ENCODE peak calls at places on chromosomes 12 and 14, in four cellular contexts. E is neural progenitor cell, T is mesenchymal stem cell, Z is heart left ventricle. Y is an unnamed sample.

GRCh38 chr12:93502802-93503623 is 35.7 kb downstream of the MRPL42 start:
- DNase-seq in E (peak), T (peak), Z (peak), Y (no peak)

GRCh38 chr12:15584366-15585041 is 204.7 kb downstream of the EPS8 start:
- DNase-seq in E (peak), T (peak), Z (no peak), Y (no peak)

GRCh38 chr12:9674226-9674590 is 4.7 kb downstream of the CLEC2D start:
- DNase-seq in E (no peak), T (no peak), Z (no peak), Y (no peak)

GRCh38 chr14:92421756-92422155 is 91.8 kb upstream of the RIN3 start:
- DNase-seq in E (no peak), T (no peak), Z (no peak), Y (no peak)

GRCh38 chr12:57765003-57765697 is 1.7 kb downstream of the CYP27B1 start:
- DNase-seq in E (peak), T (peak), Z (no peak), Y (peak)

GRCh38 chr14:78764645-78765044 is 594.5 kb downstream of the NRXN3 start:
- DNase-seq in E (peak), T (no peak), Z (no peak), Y (no peak)

GRCh38 chr14:61281186-61281676 is at the start of gene TMEM30B:
- DNase-seq in E (no peak), T (no peak), Z (no peak), Y (no peak)

GRCh38 chr12:60106207-60106606 is 510.4 kb downstream of the SLC16A7 start:
- DNase-seq in E (no peak), T (peak), Z (no peak), Y (no peak)

GRCh38 chr12:124904306-124905098 is 9.9 kb downstream of the UBC start:
- DNase-seq in E (peak), T (peak), Z (peak), Y (peak)

GRCh38 chr12:109726511-109727038 is 12.9 kb downstream of the FAM222A start:
- DNase-seq in E (no peak), T (no peak), Z (no peak), Y (no peak)

GRCh38 chr12:114504311-114504710 is 98.4 kb upstream of the TBX5 start:
- DNase-seq in E (no peak), T (no peak), Z (no peak), Y (no peak)

GRCh38 chr12:94244165-94245133 is 96.1 kb downstream of the PLXNC1 start:
- DNase-seq in E (no peak), T (no peak), Z (no peak), Y (no peak)

GRCh38 chr12:19885987-19886804 is 446.9 kb downstream of the AEBP2 start:
- DNase-seq in E (no peak), T (peak), Z (no peak), Y (no peak)

GRCh38 chr12:132355742-132356681 is 26.6 kb upstream of the GALNT9 start:
- DNase-seq in E (no peak), T (no peak), Z (no peak), Y (peak)

GRCh38 chr12:63991036-63991547 is 146.6 kb downstream of the SRGAP1 start:
- DNase-seq in E (no peak), T (no peak), Z (no peak), Y (no peak)

GRCh38 chr14:104967414-104968152 is 10.6 kb downstream of the AHNAK2 start:
- DNase-seq in E (peak), T (peak), Z (peak), Y (peak)

GRCh38 chr12:57627504-57628279 is 5.3 kb downstream of the B4GALNT1 start:
- DNase-seq in E (peak), T (no peak), Z (no peak), Y (peak)

GRCh38 chr12:69069479-69069878 is 136.5 kb upstream of the CPM start:
- DNase-seq in E (no peak), T (no peak), Z (no peak), Y (no peak)

GRCh38 chr12:46368684-46369083 is 3.9 kb downstream of the SLC38A2 start:
- DNase-seq in E (no peak), T (no peak), Z (no peak), Y (no peak)

GRCh38 chr12:46369095-46369473 is 3.5 kb downstream of the SLC38A2 start:
- DNase-seq in E (peak), T (no peak), Z (no peak), Y (no peak)

GRCh38 chr12:46366771-46367170 is 5.8 kb downstream of the SLC38A2 start:
- DNase-seq in E (no peak), T (no peak), Z (no peak), Y (no peak)

GRCh38 chr12:46367351-46368029 is 5.1 kb downstream of the SLC38A2 start:
- DNase-seq in E (no peak), T (no peak), Z (no peak), Y (no peak)

DNA sequence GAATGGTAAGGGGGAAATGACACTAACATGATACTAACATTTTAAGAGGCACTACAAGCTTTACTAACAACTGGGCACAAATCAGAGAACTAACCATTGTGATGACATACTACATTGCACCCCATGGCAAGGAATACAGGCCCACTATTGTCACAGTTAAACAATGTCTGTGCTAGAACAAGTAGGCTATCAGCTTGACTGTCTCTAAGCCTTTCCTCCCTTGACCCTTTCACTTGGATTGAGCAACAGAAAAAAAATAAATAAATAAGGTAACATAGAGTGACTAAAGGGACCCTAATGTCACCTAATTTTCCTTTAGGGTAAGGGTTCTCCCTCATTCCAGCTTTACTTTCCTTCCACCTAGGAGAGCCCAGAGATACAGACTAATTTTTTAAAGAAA is 4.4 kb downstream of the SLC38A2 start:
- DNase-seq in E (no peak), T (no peak), Z (no peak), Y (no peak)
- H3K4me3 ChIP-seq in E (peak), T (no peak), Z (no peak), Y (peak)

DNA sequence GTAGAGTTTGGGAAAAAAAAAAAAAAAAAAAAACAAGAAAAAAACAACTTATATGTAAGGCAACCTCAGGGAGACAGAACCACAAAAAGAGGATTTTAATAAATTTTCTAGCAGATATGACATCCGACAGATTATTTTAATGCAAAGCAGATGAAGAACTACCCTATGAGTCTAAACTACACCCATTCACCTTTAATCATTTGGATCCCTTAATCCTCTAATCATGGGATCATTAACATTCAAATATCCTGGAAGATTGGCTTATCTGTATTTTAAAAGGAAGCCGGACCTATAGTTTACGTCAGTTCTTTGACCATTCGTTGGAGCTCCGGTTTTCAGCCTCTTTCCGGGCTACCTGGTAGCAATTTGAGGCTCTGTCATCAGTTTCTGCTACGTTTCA is at the start of gene DPPA3:
- DNase-seq in E (no peak), T (no peak), Z (no peak), Y (no peak)
- H3K27ac ChIP-seq in E (no peak), T (no peak), Z (no peak), Y (no peak)

DNA sequence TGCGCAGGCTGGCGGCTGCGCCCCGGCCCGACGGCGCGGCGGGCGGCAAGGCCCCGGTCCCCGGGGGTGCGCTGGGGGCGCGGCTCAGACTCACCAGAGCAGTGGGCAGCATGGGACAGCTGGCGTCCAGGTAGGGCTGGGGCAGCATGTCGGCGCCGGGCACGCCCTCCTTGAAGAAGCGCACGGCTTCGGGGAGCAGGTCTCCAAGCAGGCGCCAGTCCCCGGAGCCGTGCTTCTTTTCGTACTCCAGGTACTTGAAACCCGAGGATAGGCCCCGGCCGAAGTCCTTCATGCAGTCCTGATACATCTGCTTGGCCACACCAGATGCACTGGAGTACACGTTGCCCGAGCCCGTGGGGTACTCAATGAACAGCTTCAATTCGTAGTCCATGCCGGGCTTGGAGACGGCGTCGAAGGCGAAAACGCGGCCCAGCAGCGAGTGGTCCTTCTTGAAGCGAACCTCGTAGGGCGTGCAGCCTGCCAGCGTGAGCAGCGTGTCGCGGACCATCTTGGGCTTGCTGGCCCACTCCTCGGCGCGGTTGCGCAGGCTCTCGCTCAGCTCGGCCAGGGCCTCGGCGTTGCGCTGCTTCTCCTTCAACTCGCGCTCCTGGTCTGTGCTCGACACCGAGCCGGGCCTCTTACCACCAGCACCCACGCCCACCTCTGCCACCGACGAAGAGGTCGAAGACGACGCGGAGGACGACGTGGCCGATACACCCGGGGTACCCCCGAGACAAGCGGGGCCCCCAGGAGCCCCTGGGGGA is 2.2 kb downstream of the IRF2BPL start:
- DNase-seq in E (peak), T (peak), Z (peak), Y (peak)
- H3K4me3 ChIP-seq in E (peak), T (peak), Z (peak), Y (peak)

GRCh38 chr14:67599698-67600561 is at the start of gene PIGH:
- DNase-seq in E (peak), T (peak), Z (peak), Y (peak)
- H3K27ac ChIP-seq in E (no peak), T (peak), Z (peak), Y (peak)

GRCh38 chr12:70645494-70646317 is 8.5 kb upstream of the PTPRB start:
- DNase-seq in E (no peak), T (peak), Z (peak), Y (peak)
- H3K4me3 ChIP-seq in E (no peak), T (no peak), Z (no peak), Y (peak)

GRCh38 chr14:54486685-54487084 is 2.1 kb downstream of the GMFB start:
- DNase-seq in E (no peak), T (no peak), Z (no peak), Y (no peak)
- H3K27ac ChIP-seq in E (no peak), T (no peak), Z (no peak), Y (no peak)

GRCh38 chr12:119868992-119869391 is 8.1 kb downstream of the CIT start:
- DNase-seq in E (no peak), T (no peak), Z (no peak), Y (no peak)
- H3K4me3 ChIP-seq in E (no peak), T (no peak), Z (no peak), Y (no peak)

GRCh38 chr14:24852312-24853060 is 197.5 kb downstream of the STXBP6 start:
- DNase-seq in E (peak), T (no peak), Z (no peak), Y (no peak)
- H3K27ac ChIP-seq in E (no peak), T (no peak), Z (no peak), Y (no peak)

GRCh38 chr12:130747867-130748740 is 32.0 kb upstream of the RIMBP2 start:
- DNase-seq in E (peak), T (peak), Z (peak), Y (peak)
- H3K4me3 ChIP-seq in E (no peak), T (no peak), Z (no peak), Y (no peak)

Y was measured in psoas muscle.